ENCODE peak calls at places on chromosomes 7 and 10, in four cellular contexts. L, A, M and N are unnamed samples.

GRCh38 chr10:132199268-132199853 is 12.6 kb downstream of the DPYSL4 start:
- DNase-seq in L (no peak), M (no peak), A (no peak), N (no peak)

GRCh38 chr10:62707810-62708209 is 96.7 kb upstream of the ADO start:
- DNase-seq in M (no peak), A (no peak), L (no peak), N (no peak)

GRCh38 chr7:150986099-150986512 is 4.7 kb upstream of the NOS3 start:
- DNase-seq in A (peak), L (peak), M (peak), N (no peak)

GRCh38 chr10:61786728-61787127 is 114.8 kb upstream of the ARID5B start:
- DNase-seq in M (peak), L (peak), A (no peak), N (no peak)

GRCh38 chr7:64888901-64889685 is 14.0 kb upstream of the ZNF273 start:
- DNase-seq in A (peak), M (peak), L (no peak), N (no peak)

GRCh38 chr7:107687656-107688055 is 27.0 kb downstream of the SLC26A4 start:
- DNase-seq in L (no peak), M (peak), A (no peak), N (no peak)

GRCh38 chr7:111741811-111742240 is 179.5 kb upstream of the IMMP2L start:
- DNase-seq in A (peak), L (peak), M (peak), N (peak)

GRCh38 chr10:131044379-131044778 is 267.1 kb downstream of the TCERG1L start:
- DNase-seq in L (no peak), A (no peak), M (no peak), N (no peak)

GRCh38 chr10:115628616-115629015 is 535.5 kb downstream of the ATRNL1 start:
- DNase-seq in L (no peak), A (no peak), M (no peak), N (no peak)

GRCh38 chr10:34612446-34612845 is 202.7 kb downstream of the PARD3 start:
- DNase-seq in A (no peak), L (no peak), M (no peak), N (no peak)

GRCh38 chr10:131933016-131933694 is 32.3 kb downstream of the PPP2R2D start:
- DNase-seq in A (peak), L (no peak), M (no peak), N (no peak)

GRCh38 chr7:95755277-95755934 is 16.9 kb upstream of the DYNC1I1 start:
- DNase-seq in L (no peak), A (no peak), M (no peak), N (no peak)

GRCh38 chr10:125698599-125698998 is 15.6 kb upstream of the TEX36 start:
- DNase-seq in L (no peak), A (no peak), M (peak), N (no peak)

GRCh38 chr7:159310457-159311171 is 165.9 kb upstream of the VIPR2 start:
- DNase-seq in L (no peak), M (no peak), A (no peak), N (no peak)

GRCh38 chr10:116948530-116948870 is 56.5 kb downstream of the SHTN1 start:
- DNase-seq in L (no peak), M (no peak), A (no peak), N (no peak)

GRCh38 chr10:18681971-18682403 is 22.8 kb downstream of the ARL5B start:
- DNase-seq in M (no peak), A (no peak), L (no peak), N (peak)

GRCh38 chr10:23343591-23344225 is 889 bp downstream of the C10orf67 start:
- DNase-seq in M (peak), L (no peak), A (peak), N (no peak)

DNA sequence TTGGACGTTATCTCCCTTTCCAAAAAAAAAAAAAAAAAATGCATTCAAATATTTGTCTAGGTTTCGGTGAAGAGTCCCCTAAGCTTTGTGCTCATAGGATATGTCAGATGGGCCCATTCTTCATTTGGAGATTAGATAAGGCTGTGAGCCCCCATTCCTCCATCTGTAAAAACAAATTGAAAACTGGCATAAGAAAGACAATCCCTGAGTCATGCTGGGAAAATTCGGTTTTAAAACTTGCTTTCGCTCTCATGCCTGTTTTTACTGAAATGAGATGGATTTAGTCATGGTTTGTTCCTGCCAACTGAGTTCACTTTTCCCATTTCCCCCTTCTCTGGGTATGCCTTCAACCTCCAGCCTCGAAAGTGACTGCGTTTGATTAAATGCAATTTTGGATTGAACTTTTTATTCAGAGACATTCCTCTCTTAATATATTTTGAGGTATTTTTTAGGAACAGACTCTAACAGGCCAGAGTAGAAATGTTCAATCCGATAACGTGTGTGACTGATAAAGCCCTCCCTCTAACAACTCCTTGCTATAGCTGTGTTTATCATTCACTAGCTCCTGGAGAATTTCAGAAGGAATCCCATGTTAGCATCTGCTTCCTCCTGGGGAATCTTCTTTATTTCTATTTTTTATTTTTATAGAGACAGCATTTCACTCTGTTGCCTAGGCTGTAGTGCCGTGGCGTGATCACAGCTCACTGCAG is 190.9 kb upstream of the LYZL2 start:
- DNase-seq in L (no peak), M (peak), A (no peak), N (no peak)
- H3K4me3 ChIP-seq in L (no peak), M (peak), A (no peak), N (no peak)

DNA sequence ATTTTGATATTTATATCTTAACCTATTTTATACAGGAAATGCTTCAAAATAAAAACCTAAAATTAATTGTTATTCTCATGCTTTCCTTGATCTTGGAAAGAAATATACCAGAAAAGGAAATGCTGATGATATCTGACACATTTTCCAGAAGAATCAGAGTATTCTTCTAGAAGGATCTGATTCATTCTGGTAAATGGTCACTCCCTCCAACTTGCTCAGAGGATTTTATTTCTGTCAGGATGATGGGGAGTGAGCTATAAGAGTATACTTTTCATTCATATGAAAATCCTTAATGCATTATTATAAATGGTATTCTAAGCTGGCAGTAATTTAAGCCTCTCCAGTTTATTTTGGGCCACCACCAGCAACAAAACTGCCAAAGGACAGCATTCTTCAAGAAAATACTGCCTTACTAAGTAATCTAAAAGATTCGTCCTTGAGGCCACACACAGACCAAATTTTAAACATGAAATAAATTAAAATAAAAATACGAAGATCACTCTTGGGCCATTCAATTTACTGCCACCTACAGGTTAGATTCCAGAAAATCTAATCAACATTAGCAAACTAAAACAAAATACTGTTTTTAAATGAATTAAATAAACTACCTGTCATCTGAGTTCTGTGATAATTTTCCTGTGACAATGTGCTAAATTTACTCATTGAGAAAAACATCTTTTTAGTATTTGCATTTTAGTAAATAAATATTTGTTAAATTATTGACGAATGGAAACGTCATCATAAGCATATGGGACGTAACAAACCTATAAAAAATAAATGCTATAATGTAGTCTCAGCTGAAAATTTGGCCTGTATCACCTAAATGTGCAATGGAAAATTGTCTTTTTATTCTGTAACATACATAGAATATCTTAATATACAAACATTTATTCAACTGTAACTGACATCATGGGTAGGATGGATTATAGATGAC is 71.9 kb downstream of the ITGB8 start:
- DNase-seq in L (no peak), A (no peak), M (peak), N (no peak)
- TF ChIP-seq CTCF in L (peak), A (peak), M (no peak), N (peak)

GRCh38 chr7:69962856-69963149 is 364.5 kb downstream of the AUTS2 start:
- DNase-seq in L (no peak), A (no peak), M (no peak), N (no peak)

GRCh38 chr7:69967152-69967591 is 368.9 kb downstream of the AUTS2 start:
- DNase-seq in A (no peak), M (no peak), L (no peak), N (no peak)

GRCh38 chr7:69962077-69962855 is 364.0 kb downstream of the AUTS2 start:
- DNase-seq in M (no peak), L (no peak), A (no peak), N (no peak)

GRCh38 chr7:69961396-69961795 is 363.1 kb downstream of the AUTS2 start:
- DNase-seq in M (no peak), L (no peak), A (no peak), N (no peak)

GRCh38 chr7:69963388-69963787 is 365.1 kb downstream of the AUTS2 start:
- DNase-seq in A (no peak), L (no peak), M (no peak), N (no peak)
- H3K4me3 ChIP-seq in A (no peak), L (no peak), M (no peak), N (no peak)

GRCh38 chr7:155629171-155629570 is 15.3 kb upstream of the RBM33 start:
- DNase-seq in L (no peak), M (no peak), A (no peak), N (no peak)

GRCh38 chr7:155637155-155637554 is 7.3 kb upstream of the RBM33 start:
- DNase-seq in M (no peak), L (no peak), A (no peak), N (no peak)

GRCh38 chr7:155635817-155636216 is 8.6 kb upstream of the RBM33 start:
- DNase-seq in M (no peak), A (no peak), L (no peak), N (no peak)

GRCh38 chr7:155625557-155625956 is 18.9 kb upstream of the RBM33 start:
- DNase-seq in M (no peak), A (no peak), L (no peak), N (no peak)

DNA sequence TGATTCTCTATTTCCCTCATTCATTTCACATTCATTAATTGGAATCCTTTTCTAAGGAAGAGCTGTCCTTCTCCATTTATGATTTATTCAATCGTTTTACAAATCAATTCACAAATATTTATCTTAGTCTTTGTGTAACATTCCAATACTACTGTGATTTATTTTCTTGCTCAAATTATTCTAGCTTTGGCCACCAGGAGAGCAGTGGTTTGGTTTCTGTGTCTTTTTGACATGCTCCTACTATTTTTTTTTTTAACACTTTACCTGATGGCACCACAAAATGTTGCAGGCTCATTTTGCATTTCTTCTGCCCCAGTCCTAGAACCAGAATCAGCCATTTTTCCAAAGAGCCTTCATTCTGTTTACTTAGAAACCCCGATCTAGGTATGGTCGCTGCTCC is 13.3 kb upstream of the RBM33 start:
- DNase-seq in L (no peak), M (no peak), A (no peak), N (no peak)
- TF ChIP-seq CTCF in L (no peak), M (no peak), A (no peak), N (no peak)

GRCh38 chr10:106957825-106958581 is 206.5 kb downstream of the SORCS1 start:
- DNase-seq in A (no peak), L (no peak), M (no peak), N (no peak)
- H3K4me3 ChIP-seq in A (no peak), L (no peak), M (no peak), N (no peak)

GRCh38 chr7:82732677-82733076 is 289.1 kb upstream of the CACNA2D1 start:
- DNase-seq in A (no peak), L (no peak), M (no peak), N (no peak)

GRCh38 chr7:82723411-82723810 is 279.8 kb upstream of the CACNA2D1 start:
- DNase-seq in L (no peak), M (peak), A (no peak), N (no peak)

GRCh38 chr7:82726038-82726800 is 282.6 kb upstream of the CACNA2D1 start:
- DNase-seq in A (no peak), L (no peak), M (peak), N (no peak)

DNA sequence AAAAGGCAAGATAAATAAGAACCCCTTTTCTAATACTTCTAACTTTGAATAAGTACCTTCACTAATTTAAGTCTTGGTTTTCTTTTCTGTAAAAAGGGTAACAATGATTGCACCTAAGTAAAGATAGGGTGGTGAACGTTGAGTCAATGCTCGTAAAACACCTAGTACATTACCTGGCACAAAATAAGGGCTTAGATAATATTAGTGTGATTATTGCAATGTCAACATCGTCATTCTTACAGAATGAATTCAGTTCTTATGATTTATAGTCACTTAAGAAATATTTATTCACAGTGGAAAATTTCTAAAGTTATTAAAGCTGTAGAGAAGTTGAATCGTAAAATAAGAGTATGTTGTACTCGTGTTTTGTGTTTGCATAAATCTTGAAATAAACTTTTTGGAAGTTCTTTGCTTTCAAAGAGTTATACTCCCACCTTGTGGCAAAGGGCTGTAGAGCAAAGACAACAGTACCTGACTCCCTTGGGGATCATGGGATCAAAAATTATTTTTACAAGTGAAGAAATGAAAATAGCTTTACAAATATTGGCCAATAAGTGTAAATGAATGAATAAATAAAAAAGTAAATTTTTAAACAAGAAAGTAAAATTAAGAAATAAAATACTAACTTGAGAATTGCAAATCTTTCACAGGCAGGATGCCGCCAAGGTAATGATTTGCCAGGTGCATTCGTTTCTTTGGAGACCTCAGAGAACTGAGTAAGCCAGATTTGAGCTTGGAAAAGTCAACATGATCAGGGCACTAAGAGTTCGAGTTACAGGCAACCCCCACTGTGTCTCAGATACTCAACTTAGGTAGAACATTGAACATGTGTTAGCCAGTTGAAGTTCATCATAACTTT is 285.8 kb upstream of the CACNA2D1 start:
- DNase-seq in L (peak), M (peak), A (no peak), N (no peak)
- TF ChIP-seq CTCF in L (peak), M (peak), A (peak), N (peak)

DNA sequence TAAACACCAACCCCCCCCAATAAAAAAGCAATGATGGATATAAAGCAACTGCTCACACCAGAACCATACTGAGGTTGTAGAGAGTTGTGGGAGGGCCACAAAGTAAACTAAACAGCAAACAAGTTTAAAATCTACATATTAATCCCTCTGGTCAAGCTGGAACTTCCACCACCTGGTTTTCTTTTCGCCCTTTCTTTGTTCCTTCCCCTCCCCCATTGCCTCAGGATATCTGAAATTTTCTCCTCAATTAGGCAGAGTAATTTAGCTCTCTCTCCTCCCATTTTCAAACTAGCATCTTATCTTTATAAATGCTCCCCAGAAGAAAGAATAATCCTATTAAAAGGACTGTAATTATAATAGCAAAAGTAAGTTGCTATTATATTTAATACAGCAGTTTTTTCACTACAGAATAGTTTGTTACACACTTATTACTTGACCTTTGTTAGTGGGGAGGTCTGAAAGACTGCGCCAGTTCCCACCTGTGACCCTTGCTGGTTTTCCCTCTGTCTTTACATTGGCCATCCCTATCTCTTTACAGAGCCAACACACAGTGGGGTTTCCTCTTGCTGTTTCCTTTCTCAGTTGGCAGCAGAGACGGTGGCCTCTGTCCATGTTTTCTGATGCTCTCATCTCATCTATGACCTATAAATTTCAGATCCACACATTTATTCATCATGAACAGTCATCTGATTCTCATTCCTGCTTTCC is 235.4 kb downstream of the RNLS start:
- DNase-seq in L (no peak), M (no peak), A (no peak), N (no peak)
- H3K4me3 ChIP-seq in L (no peak), M (no peak), A (no peak), N (no peak)

DNA sequence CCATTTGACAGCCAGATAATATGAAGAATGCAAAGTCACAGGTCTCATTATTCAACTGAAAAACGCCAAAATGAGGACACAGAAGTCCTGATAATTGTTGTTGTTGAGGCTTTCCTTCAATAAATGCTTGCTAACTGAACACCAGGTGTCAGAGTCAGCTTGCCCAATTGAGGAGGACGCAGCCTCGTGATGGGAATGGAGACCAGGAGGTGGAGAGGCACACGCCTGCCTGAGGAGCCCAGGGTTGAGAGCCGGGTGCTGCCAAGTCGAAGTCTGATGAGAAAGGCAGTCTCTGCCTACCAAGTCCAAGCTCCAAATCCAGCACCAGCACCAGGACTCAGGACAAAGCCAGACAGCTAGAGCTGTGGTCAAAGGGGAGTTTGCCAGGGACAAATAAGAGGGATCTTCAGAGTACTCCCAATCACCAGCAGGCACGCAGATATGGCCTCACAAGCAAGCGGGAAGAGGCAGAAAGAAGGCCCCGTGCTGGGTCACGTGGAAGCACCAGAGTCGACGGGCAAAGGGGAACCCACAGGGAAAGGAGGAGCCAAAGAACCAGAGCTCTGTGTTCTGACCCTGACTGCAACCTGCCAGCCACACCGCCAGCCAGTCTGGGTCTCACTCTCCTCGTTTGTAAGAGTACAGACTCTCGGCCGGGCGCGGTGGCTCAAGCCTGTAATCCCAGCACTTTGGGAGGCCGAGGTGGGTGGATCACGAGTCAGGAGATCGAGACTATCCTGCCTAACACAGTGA is 47.6 kb downstream of the VOPP1 start:
- DNase-seq in M (peak), A (no peak), L (no peak), N (no peak)
- TF ChIP-seq CTCF in M (no peak), A (no peak), L (no peak), N (no peak)

DNA sequence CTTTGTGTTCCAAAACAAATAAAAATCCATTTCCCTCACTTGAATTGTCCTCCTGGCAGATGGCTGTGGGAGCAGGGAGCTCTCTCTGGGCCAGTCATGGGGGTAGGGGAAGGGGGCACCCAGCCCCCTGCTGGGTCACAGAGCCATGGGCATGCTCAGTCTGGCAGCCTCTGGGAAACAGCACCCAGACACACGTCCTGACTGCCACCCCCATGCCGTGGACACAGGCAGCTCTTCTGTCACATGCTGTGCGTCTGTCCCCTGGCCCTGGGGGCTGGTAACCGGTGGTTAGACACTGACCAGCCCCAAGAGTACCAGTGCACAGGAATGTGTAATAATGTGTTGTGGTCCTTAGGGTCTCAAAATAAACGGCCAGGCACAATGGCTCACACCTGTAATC is 47.0 kb downstream of the RASGEF1A start:
- DNase-seq in A (no peak), L (no peak), M (no peak), N (no peak)
- H3K4me3 ChIP-seq in A (no peak), L (no peak), M (no peak), N (no peak)